ENCODE peak calls at places on chromosome 2, in ten cellular contexts. W, K, C, S, D, F, M, J, L and O are unnamed samples.

GRCh38 chr2:94874277-94874997 is 3.2 kb downstream of the TEKT4 start:
- DNase-seq in L (peak; percentile 59), K (no peak), C (no peak), J (peak; percentile 69), M (peak; percentile 59), S (peak; percentile 83), F (peak; percentile 15), W (peak; percentile 83), D (no peak), O (peak; percentile 74)

GRCh38 chr2:102520009-102520408 is 47.0 kb downstream of the SLC9A4 start:
- DNase-seq in F (no peak), K (no peak), J (peak; percentile 14), W (no peak), L (no peak), M (peak; percentile 55), C (no peak), S (peak; percentile 59), D (no peak), O (no peak)

GRCh38 chr2:19885791-19886190 is 16.0 kb downstream of the TTC32 start:
- DNase-seq in F (no peak), W (no peak), S (no peak), C (no peak), K (no peak), J (no peak), L (no peak), M (no peak), D (no peak), O (no peak)

GRCh38 chr2:240567137-240567871 is 980 bp upstream of the RNPEPL1 start:
- DNase-seq in C (peak; percentile 8), S (no peak), K (peak; percentile 69), W (peak; percentile 86), J (no peak), D (peak; percentile 49), F (no peak), L (peak; percentile 56), M (no peak), O (peak; percentile 61)

GRCh38 chr2:51291762-51292370 is 259.9 kb upstream of the NRXN1 start:
- DNase-seq in M (no peak), S (no peak), K (no peak), W (no peak), F (no peak), D (no peak), J (no peak), C (no peak), L (no peak), O (no peak)

GRCh38 chr2:215617060-215617824 is 181.4 kb upstream of the FN1 start:
- DNase-seq in W (no peak), D (no peak), M (no peak), S (no peak), L (no peak), J (no peak), C (no peak), F (no peak), K (no peak), O (no peak)

GRCh38 chr2:86352137-86352931 is 14.9 kb upstream of the REEP1 start:
- DNase-seq in J (no peak), L (no peak), S (no peak), F (no peak), D (no peak), W (no peak), K (no peak), M (no peak), C (no peak), O (peak; percentile 74)

GRCh38 chr2:48358982-48359381 is 171.0 kb upstream of the STON1 start:
- DNase-seq in L (no peak), F (no peak), W (no peak), K (no peak), S (no peak), C (no peak), J (no peak), M (no peak), D (no peak), O (no peak)

GRCh38 chr2:45406626-45407025 is 204.4 kb downstream of the SRBD1 start:
- DNase-seq in S (no peak), F (peak; percentile 18), D (no peak), L (no peak), M (peak; percentile 16), J (no peak), C (no peak), W (no peak), K (no peak), O (no peak)

GRCh38 chr2:202375006-202375610 is 1.0 kb upstream of the BMPR2 start:
- DNase-seq in S (no peak), C (peak; percentile 87), F (peak; percentile 93), K (peak; percentile 88), W (peak; percentile 82), D (peak; percentile 15), L (peak; percentile 61), M (peak; percentile 68), J (no peak), O (peak; percentile 68)

GRCh38 chr2:37632310-37632709 is 39.1 kb downstream of the CDC42EP3 start:
- DNase-seq in F (no peak), M (no peak), S (no peak), K (no peak), C (no peak), L (no peak), W (no peak), D (no peak), J (no peak), O (no peak)

GRCh38 chr2:45904267-45904921 is 252.9 kb downstream of the PRKCE start:
- DNase-seq in F (peak; percentile 36), L (no peak), J (no peak), D (no peak), M (no peak), C (no peak), W (no peak), S (no peak), K (no peak), O (no peak)

GRCh38 chr2:218853766-218854165 is 5.8 kb upstream of the WNT6 start:
- DNase-seq in K (no peak), L (no peak), D (no peak), M (no peak), J (no peak), S (peak; percentile 21), F (peak; percentile 72), W (peak; percentile 34), C (no peak), O (no peak)

GRCh38 chr2:207304798-207305197 is 139.1 kb upstream of the KLF7 start:
- DNase-seq in C (no peak), D (no peak), L (no peak), F (no peak), M (no peak), W (no peak), S (no peak), J (no peak), K (no peak), O (no peak)

GRCh38 chr2:237452846-237453245 is 34.2 kb upstream of the MLPH start:
- DNase-seq in L (no peak), K (no peak), W (no peak), D (no peak), F (no peak), J (no peak), C (no peak), M (no peak), S (no peak), O (no peak)

GRCh38 chr2:237024255-237024654 is 61.4 kb upstream of the COPS8 start:
- DNase-seq in W (no peak), F (no peak), L (no peak), K (no peak), C (no peak), M (no peak), S (no peak), D (no peak), J (no peak), O (no peak)

GRCh38 chr2:186576614-186577013 is 13.2 kb upstream of the ITGAV start:
- DNase-seq in D (no peak), W (no peak), S (no peak), C (no peak), M (no peak), F (peak; percentile 83), K (no peak), J (no peak), L (no peak), O (no peak)

DNA sequence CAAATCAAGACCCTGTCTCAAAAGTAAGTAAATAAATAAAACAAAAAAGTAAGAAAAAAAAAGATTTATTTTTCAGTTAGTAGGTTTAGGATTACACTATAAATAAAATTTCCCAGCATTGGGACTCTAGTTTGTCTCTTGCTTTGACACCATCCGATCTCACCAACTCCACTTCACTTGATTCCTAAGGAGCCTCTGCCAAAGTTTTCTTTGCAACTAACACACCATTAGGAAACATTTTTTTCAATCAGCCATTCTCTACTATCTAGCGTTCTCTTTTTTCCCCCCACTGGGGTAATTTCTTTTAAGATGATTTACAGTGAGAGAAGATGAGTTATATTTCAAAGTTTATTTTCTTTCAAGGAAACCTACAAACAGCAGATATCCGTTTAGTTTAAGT is 10.6 kb upstream of the NEMP2 start:
- DNase-seq in W (no peak), S (no peak), C (no peak), L (no peak), M (peak; percentile 24), J (no peak), K (no peak), F (no peak), D (no peak), O (no peak)
- H3K4me1 ChIP-seq in W (no peaks in the 10 kb centered on the region), S (no peaks in the 10 kb centered on the region), C (no peaks in the 10 kb centered on the region), L (no peaks in the 10 kb centered on the region), M (peaks cover 3% of the 10 kb centered on the region), J (peaks cover 20% of the 10 kb centered on the region), K (no peaks in the 10 kb centered on the region), F (no peaks in the 10 kb centered on the region), D (no peaks in the 10 kb centered on the region), O (no peaks in the 10 kb centered on the region)

GRCh38 chr2:43345872-43346271 is 119.5 kb upstream of the ZFP36L2 start:
- DNase-seq in W (no peak), C (no peak), L (no peak), S (no peak), M (no peak), F (no peak), K (no peak), D (no peak), J (no peak), O (no peak)
- H3K4me1 ChIP-seq in W (peaks cover 50% of the 10 kb centered on the region), C (peaks cover 73% of the 10 kb centered on the region), L (no peaks in the 10 kb centered on the region), S (peaks cover 31% of the 10 kb centered on the region), M (no peaks in the 10 kb centered on the region), F (peaks cover 23% of the 10 kb centered on the region), K (peaks cover 33% of the 10 kb centered on the region), D (no peaks in the 10 kb centered on the region), J (peaks cover 26% of the 10 kb centered on the region), O (peaks cover 7% of the 10 kb centered on the region)

GRCh38 chr2:180038997-180039396 is 31.9 kb upstream of the CWC22 start:
- DNase-seq in S (no peak), F (peak; percentile 61), C (no peak), D (no peak), W (no peak), M (no peak), J (no peak), K (no peak), L (no peak), O (no peak)
- H3K4me1 ChIP-seq in S (no peaks in the 10 kb centered on the region), F (peaks cover 2% of the 10 kb centered on the region), C (no peaks in the 10 kb centered on the region), D (no peaks in the 10 kb centered on the region), W (no peaks in the 10 kb centered on the region), M (peaks cover 13% of the 10 kb centered on the region), J (no peaks in the 10 kb centered on the region), K (no peaks in the 10 kb centered on the region), L (no peaks in the 10 kb centered on the region), O (no peaks in the 10 kb centered on the region)

DNA sequence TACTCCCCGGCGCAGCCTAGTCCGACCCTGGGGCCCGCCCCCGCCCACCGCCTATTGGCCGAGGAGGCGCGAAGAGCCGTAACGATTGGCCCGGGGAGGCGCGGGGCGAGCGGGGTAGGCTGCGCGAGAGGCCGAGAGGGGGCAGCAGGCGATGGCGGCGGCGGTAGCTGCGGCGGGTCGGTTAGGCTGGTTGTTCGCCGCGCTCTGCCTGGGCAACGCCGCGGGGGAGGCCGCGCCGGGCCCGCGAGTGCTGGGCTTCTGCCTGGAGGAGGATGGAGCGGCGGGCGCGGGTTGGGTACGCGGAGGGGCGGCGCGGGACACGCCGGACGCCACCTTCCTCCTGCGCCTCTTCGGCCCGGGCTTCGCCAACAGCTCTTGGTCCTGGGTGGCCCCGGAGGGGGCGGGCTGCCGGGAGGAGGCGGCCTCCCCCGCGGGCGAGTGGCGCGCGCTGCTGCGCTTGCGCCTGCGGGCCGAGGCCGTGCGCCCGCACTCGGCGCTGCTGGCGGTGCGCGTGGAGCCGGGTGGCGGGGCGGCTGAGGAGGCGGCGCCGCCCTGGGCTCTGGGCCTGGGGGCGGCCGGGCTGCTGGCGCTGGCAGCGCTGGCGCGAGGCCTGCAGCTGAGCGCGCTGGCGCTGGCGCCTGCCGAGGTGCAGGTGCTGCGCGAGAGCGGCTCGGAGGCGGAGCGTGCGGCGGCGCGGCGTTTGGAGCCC is at the start of gene CNNM3:
- DNase-seq in D (peak; percentile 92), M (peak; percentile 97), K (peak; percentile 98), F (peak; percentile 93), C (peak; percentile 97), S (peak; percentile 99), W (peak; percentile 99), L (peak; percentile 99), J (peak; percentile 96), O (peak; percentile 97)
- H3K4me1 ChIP-seq in D (peaks cover 42% of the 10 kb centered on the region), M (no peaks in the 10 kb centered on the region), K (peaks cover 12% of the 10 kb centered on the region), F (peaks cover 7% of the 10 kb centered on the region), C (peaks cover 48% of the 10 kb centered on the region), S (peaks cover 34% of the 10 kb centered on the region), W (peaks cover 54% of the 10 kb centered on the region), L (no peaks in the 10 kb centered on the region), J (peaks cover 30% of the 10 kb centered on the region), O (peaks cover 40% of the 10 kb centered on the region)